ENCODE peak calls at places on chromosomes 6 and 20, in nine cellular contexts. Y is left ventricle myocardium inferior, J is fibroblast of the aortic adventitia, I is left lung, G is prostate gland, M is PC-9, C is WERI-Rb-1, N is AG09309, P is progenitor cell of endocrine pancreas. Z is an unnamed sample.

GRCh38 chr20:5191829-5192569 is 65.2 kb downstream of the CDS2 start:
- DNase-seq in M (peak), N (peak), P (no peak), C (peak), Y (no peak), G (peak), I (no peak), J (peak), Z (peak)

GRCh38 chr6:35025241-35026188 is 115.6 kb downstream of the TCP11 start:
- DNase-seq in J (no peak), M (peak), G (no peak), C (no peak), N (no peak), P (no peak), Y (no peak), I (no peak), Z (no peak)

GRCh38 chr6:5041955-5042354 is 38.1 kb upstream of the RPP40 start:
- DNase-seq in N (no peak), Y (no peak), I (no peak), C (no peak), G (no peak), M (no peak), P (no peak), J (no peak), Z (no peak)

GRCh38 chr20:59017493-59018231 is 1.6 kb upstream of the TUBB1 start:
- DNase-seq in N (no peak), C (no peak), I (no peak), M (no peak), J (no peak), Y (no peak), P (no peak), G (no peak), Z (no peak)

GRCh38 chr20:44646641-44647274 is 4.7 kb downstream of the ADA start:
- DNase-seq in J (no peak), P (no peak), N (no peak), G (no peak), M (no peak), I (no peak), Y (no peak), C (no peak), Z (peak)

GRCh38 chr6:161536141-161536735 is 262.4 kb upstream of the AGPAT4 start:
- DNase-seq in P (no peak), N (no peak), I (no peak), J (no peak), C (no peak), G (no peak), M (no peak), Y (no peak), Z (no peak)

GRCh38 chr6:129498950-129499870 is 210.8 kb downstream of the ARHGAP18 start:
- DNase-seq in I (no peak), P (no peak), J (peak), M (peak), G (peak), N (no peak), Y (no peak), C (no peak), Z (peak)

GRCh38 chr20:17849901-17850673 is 118.5 kb downstream of the SNX5 start:
- DNase-seq in C (no peak), I (no peak), J (peak), N (peak), Y (peak), G (no peak), M (peak), P (no peak), Z (no peak)

GRCh38 chr6:134093007-134093573 is 40.7 kb upstream of the SLC2A12 start:
- DNase-seq in N (no peak), P (no peak), I (no peak), J (no peak), C (no peak), Y (no peak), M (peak), G (no peak), Z (no peak)

GRCh38 chr6:39256294-39256693 is 27.0 kb upstream of the KCNK5 start:
- DNase-seq in G (no peak), I (no peak), Y (no peak), N (no peak), J (no peak), C (no peak), P (no peak), M (no peak), Z (no peak)

GRCh38 chr6:5490495-5491069 is 229.3 kb downstream of the FARS2 start:
- DNase-seq in N (no peak), C (no peak), I (no peak), M (no peak), G (no peak), Y (no peak), J (no peak), P (no peak), Z (no peak)

GRCh38 chr6:109263873-109264700 is 118.2 kb downstream of the CD164 start:
- DNase-seq in J (no peak), C (no peak), G (no peak), Y (no peak), P (no peak), M (no peak), N (no peak), I (no peak), Z (no peak)

GRCh38 chr20:36261389-36262105 is 25.3 kb downstream of the AAR2 start:
- DNase-seq in Y (no peak), P (no peak), J (no peak), I (no peak), C (no peak), M (peak), G (no peak), N (no peak), Z (no peak)

GRCh38 chr20:20195011-20195705 is 142.8 kb downstream of the CFAP61 start:
- DNase-seq in Y (peak), J (no peak), P (no peak), C (no peak), M (no peak), I (no peak), G (no peak), N (no peak), Z (no peak)

GRCh38 chr6:144195671-144196070 is 45.4 kb downstream of the STX11 start:
- DNase-seq in N (no peak), I (no peak), Y (no peak), P (no peak), G (no peak), M (peak), C (no peak), J (peak), Z (no peak)

GRCh38 chr20:63071541-63072181 is 64.9 kb upstream of the BHLHE23 start:
- DNase-seq in J (peak), P (no peak), G (no peak), Y (no peak), C (peak), M (no peak), I (peak), N (no peak), Z (peak)

GRCh38 chr6:132300323-132300949 is 100.8 kb downstream of the MOXD1 start:
- DNase-seq in Y (no peak), M (peak), C (peak), N (peak), J (peak), G (no peak), I (no peak), P (no peak), Z (peak)

GRCh38 chr6:37109714-37110454 is 60.1 kb upstream of the PIM1 start:
- DNase-seq in Y (no peak), P (no peak), J (no peak), G (no peak), C (peak), N (no peak), M (no peak), I (no peak), Z (no peak)

GRCh38 chr6:100203391-100203790 is 209.4 kb upstream of the MCHR2 start:
- DNase-seq in N (peak), M (peak), G (no peak), J (peak), P (no peak), C (no peak), Y (no peak), I (no peak), Z (no peak)

GRCh38 chr20:56347628-56348305 is 11.0 kb upstream of the FAM210B start:
- DNase-seq in Y (no peak), N (no peak), I (no peak), M (no peak), C (no peak), P (no peak), J (no peak), G (no peak), Z (no peak)

GRCh38 chr6:130090796-130091195 is 72.4 kb downstream of the L3MBTL3 start:
- DNase-seq in G (no peak), M (no peak), I (no peak), P (no peak), J (no peak), Y (no peak), C (no peak), N (no peak), Z (no peak)

GRCh38 chr6:35810831-35811698 is 5.9 kb downstream of the LHFPL5 start:
- DNase-seq in Y (no peak), C (no peak), J (peak), I (no peak), M (peak), P (no peak), N (peak), G (no peak), Z (no peak)

GRCh38 chr6:34017106-34017805 is 128.6 kb downstream of the GRM4 start:
- DNase-seq in M (no peak), P (no peak), G (no peak), N (no peak), J (no peak), C (no peak), I (no peak), Y (no peak), Z (no peak)

GRCh38 chr6:32177182-32177787 is 920 bp upstream of the RNF5 start:
- DNase-seq in G (no peak), P (no peak), C (peak), M (no peak), J (no peak), N (no peak), I (no peak), Y (no peak), Z (no peak)

GRCh38 chr6:89501239-89501638 is 68.3 kb downstream of the ANKRD6 start:
- DNase-seq in I (no peak), M (no peak), G (no peak), P (no peak), N (no peak), C (peak), Y (no peak), J (no peak), Z (no peak)

GRCh38 chr20:8076505-8077498 is 55.3 kb upstream of the PLCB1 start:
- DNase-seq in C (no peak), I (no peak), Y (no peak), P (no peak), J (peak), N (no peak), G (no peak), M (no peak), Z (no peak)

GRCh38 chr6:71349976-71350615 is 61.5 kb downstream of the OGFRL1 start:
- DNase-seq in I (no peak), C (no peak), Y (no peak), J (peak), G (no peak), N (peak), M (no peak), P (no peak), Z (no peak)

GRCh38 chr6:42229720-42230119 is 12.1 kb upstream of the MRPS10 start:
- DNase-seq in Y (no peak), J (no peak), P (no peak), I (no peak), M (no peak), C (no peak), G (no peak), N (no peak), Z (no peak)
- TF ChIP-seq CTCF in Y (no peak), J (no peak), P (no peak), I (no peak), M (no peak), C (no peak), G (no peak), N (no peak), Z (no peak)

DNA sequence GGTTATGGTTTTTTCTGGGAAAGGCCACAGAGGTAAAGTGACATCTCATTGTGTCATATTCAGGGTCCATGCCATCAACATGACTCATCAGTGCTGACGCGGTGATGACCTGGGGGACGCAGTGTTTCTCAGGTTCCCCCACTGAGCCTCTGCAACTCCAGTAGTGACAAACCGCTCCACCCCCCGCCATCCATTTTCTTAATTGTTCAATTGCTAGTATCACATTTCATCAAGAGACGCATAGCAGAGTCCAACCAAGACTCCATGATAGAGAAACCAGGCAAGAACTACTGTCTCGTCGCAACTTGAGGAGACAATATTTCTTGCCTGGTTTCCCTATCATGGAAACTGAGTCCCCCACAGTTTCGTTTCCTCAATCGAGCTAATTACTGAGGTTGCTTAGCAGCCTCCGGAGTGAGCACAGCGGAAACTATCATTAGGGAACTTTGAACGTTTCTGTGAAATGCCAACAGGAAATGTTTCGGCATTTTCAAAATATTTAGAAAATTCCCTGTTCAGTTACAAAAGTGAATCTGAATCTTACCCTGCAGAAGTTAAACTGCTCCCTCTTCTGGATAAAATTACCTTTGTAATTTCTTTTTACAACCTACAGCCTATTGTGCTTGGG is 12.2 kb upstream of the SERPINB1 start:
- DNase-seq in Y (no peak), N (no peak), I (no peak), P (no peak), J (peak), G (peak), M (peak), C (no peak), Z (peak)
- TF ChIP-seq CTCF in Y (peak), N (peak), I (no peak), P (peak), J (peak), G (peak), M (peak), C (peak), Z (no peak)

DNA sequence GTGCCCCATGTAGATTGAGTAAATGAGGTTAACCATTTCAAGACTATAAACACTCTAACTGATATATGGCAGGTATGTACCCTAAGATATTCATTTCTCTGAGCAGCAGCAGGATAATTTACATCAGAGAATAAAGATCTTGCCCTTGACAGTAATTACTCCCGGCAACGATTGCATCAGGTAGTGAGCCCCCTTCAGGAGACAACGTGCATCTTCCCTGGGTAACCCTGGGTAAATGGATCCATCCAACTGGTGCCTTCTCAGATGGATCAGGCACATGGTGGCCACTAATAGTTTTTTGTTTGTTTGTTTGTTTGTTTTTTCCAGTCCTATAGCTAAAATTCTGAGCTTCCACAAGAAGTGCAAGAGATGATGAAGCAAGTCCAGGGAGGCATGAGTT is 469.4 kb upstream of the SLC35B3 start:
- DNase-seq in I (no peak), J (no peak), Y (no peak), M (no peak), C (peak), N (no peak), P (no peak), G (no peak), Z (no peak)
- TF ChIP-seq CTCF in I (no peak), J (no peak), Y (peak), M (no peak), C (peak), N (no peak), P (peak), G (no peak), Z (peak)

GRCh38 chr6:121491576-121491975 is 56.1 kb downstream of the GJA1 start:
- DNase-seq in N (no peak), C (no peak), G (no peak), I (no peak), J (no peak), M (no peak), Y (no peak), P (no peak), Z (no peak)
- TF ChIP-seq CTCF in N (no peak), C (no peak), G (no peak), I (no peak), J (no peak), M (no peak), Y (no peak), P (no peak), Z (no peak)